ENCODE peak calls at places on chromosome 19, in four cellular contexts. One of them, this sample, is unnamed.

GRCh38 chr19:56085571-56086275 is 35.4 kb downstream of the ZNF787 start:
- DNase-seq in stimulated activated naive CD8-positive, alpha-beta T cell treated with anti-CD3 and anti-CD28 coated beads, Interleukin-15, Interleukin-2, amounts not matched to agents 100 U/mL and 50 U/mL, for 24 hours: no peak
- DNase-seq in neural crest cell: no peak
- DNase-seq in NCI-H774: no peak
- DNase-seq in this sample: no peak

GRCh38 chr19:51799311-51799997 is 4.5 kb downstream of the FPR3 start:
- DNase-seq in stimulated activated naive CD8-positive, alpha-beta T cell treated with anti-CD3 and anti-CD28 coated beads, Interleukin-15, Interleukin-2, amounts not matched to agents 100 U/mL and 50 U/mL, for 24 hours: no peak
- DNase-seq in neural crest cell: no peak
- DNase-seq in NCI-H774: peak
- DNase-seq in this sample: peak

GRCh38 chr19:13806728-13807127 is 11.5 kb downstream of the ZSWIM4 start:
- DNase-seq in stimulated activated naive CD8-positive, alpha-beta T cell treated with anti-CD3 and anti-CD28 coated beads, Interleukin-15, Interleukin-2, amounts not matched to agents 100 U/mL and 50 U/mL, for 24 hours: no peak
- DNase-seq in neural crest cell: no peak
- DNase-seq in NCI-H774: no peak
- DNase-seq in this sample: no peak

GRCh38 chr19:5536337-5536894 is 31.3 kb downstream of the TINCR start:
- DNase-seq in stimulated activated naive CD8-positive, alpha-beta T cell treated with anti-CD3 and anti-CD28 coated beads, Interleukin-15, Interleukin-2, amounts not matched to agents 100 U/mL and 50 U/mL, for 24 hours: no peak
- DNase-seq in neural crest cell: peak
- DNase-seq in NCI-H774: peak
- DNase-seq in this sample: peak

GRCh38 chr19:17677002-17677401 is 11.2 kb downstream of the UNC13A start:
- DNase-seq in stimulated activated naive CD8-positive, alpha-beta T cell treated with anti-CD3 and anti-CD28 coated beads, Interleukin-15, Interleukin-2, amounts not matched to agents 100 U/mL and 50 U/mL, for 24 hours: no peak
- DNase-seq in neural crest cell: no peak
- DNase-seq in NCI-H774: no peak
- DNase-seq in this sample: no peak

GRCh38 chr19:18118420-18119242 is 21.1 kb downstream of the MAST3 start:
- DNase-seq in stimulated activated naive CD8-positive, alpha-beta T cell treated with anti-CD3 and anti-CD28 coated beads, Interleukin-15, Interleukin-2, amounts not matched to agents 100 U/mL and 50 U/mL, for 24 hours: no peak
- DNase-seq in neural crest cell: no peak
- DNase-seq in NCI-H774: no peak
- DNase-seq in this sample: peak

GRCh38 chr19:45160870-45161714 is at the start of gene NKPD1:
- DNase-seq in stimulated activated naive CD8-positive, alpha-beta T cell treated with anti-CD3 and anti-CD28 coated beads, Interleukin-15, Interleukin-2, amounts not matched to agents 100 U/mL and 50 U/mL, for 24 hours: no peak
- DNase-seq in neural crest cell: no peak
- DNase-seq in NCI-H774: no peak
- DNase-seq in this sample: no peak

GRCh38 chr19:53977991-53978731 is 13.3 kb upstream of the CACNG6 start:
- DNase-seq in stimulated activated naive CD8-positive, alpha-beta T cell treated with anti-CD3 and anti-CD28 coated beads, Interleukin-15, Interleukin-2, amounts not matched to agents 100 U/mL and 50 U/mL, for 24 hours: peak
- DNase-seq in neural crest cell: peak
- DNase-seq in NCI-H774: no peak
- DNase-seq in this sample: peak

GRCh38 chr19:42816901-42817300 is 51.4 kb upstream of the PSG8 start:
- DNase-seq in stimulated activated naive CD8-positive, alpha-beta T cell treated with anti-CD3 and anti-CD28 coated beads, Interleukin-15, Interleukin-2, amounts not matched to agents 100 U/mL and 50 U/mL, for 24 hours: no peak
- DNase-seq in neural crest cell: no peak
- DNase-seq in NCI-H774: no peak
- DNase-seq in this sample: peak

GRCh38 chr19:2775556-2776430 is 7.3 kb downstream of the SGTA start:
- DNase-seq in stimulated activated naive CD8-positive, alpha-beta T cell treated with anti-CD3 and anti-CD28 coated beads, Interleukin-15, Interleukin-2, amounts not matched to agents 100 U/mL and 50 U/mL, for 24 hours: peak
- DNase-seq in neural crest cell: no peak
- DNase-seq in NCI-H774: no peak
- DNase-seq in this sample: no peak

GRCh38 chr19:55552620-55553019 is 7.3 kb upstream of the SBK3 start:
- DNase-seq in stimulated activated naive CD8-positive, alpha-beta T cell treated with anti-CD3 and anti-CD28 coated beads, Interleukin-15, Interleukin-2, amounts not matched to agents 100 U/mL and 50 U/mL, for 24 hours: no peak
- DNase-seq in neural crest cell: no peak
- DNase-seq in NCI-H774: no peak
- DNase-seq in this sample: peak

GRCh38 chr19:10295305-10295846 is 5.6 kb downstream of the ICAM5 start:
- DNase-seq in stimulated activated naive CD8-positive, alpha-beta T cell treated with anti-CD3 and anti-CD28 coated beads, Interleukin-15, Interleukin-2, amounts not matched to agents 100 U/mL and 50 U/mL, for 24 hours: peak
- DNase-seq in neural crest cell: no peak
- DNase-seq in NCI-H774: no peak
- DNase-seq in this sample: no peak

GRCh38 chr19:40217921-40218890 is at the start of gene TTC9B:
- DNase-seq in stimulated activated naive CD8-positive, alpha-beta T cell treated with anti-CD3 and anti-CD28 coated beads, Interleukin-15, Interleukin-2, amounts not matched to agents 100 U/mL and 50 U/mL, for 24 hours: peak
- DNase-seq in neural crest cell: peak
- DNase-seq in NCI-H774: no peak
- DNase-seq in this sample: no peak

GRCh38 chr19:50511069-50511822 is at the start of gene JOSD2:
- DNase-seq in stimulated activated naive CD8-positive, alpha-beta T cell treated with anti-CD3 and anti-CD28 coated beads, Interleukin-15, Interleukin-2, amounts not matched to agents 100 U/mL and 50 U/mL, for 24 hours: peak
- DNase-seq in neural crest cell: peak
- DNase-seq in NCI-H774: peak
- DNase-seq in this sample: peak

GRCh38 chr19:52527954-52528326 is 472 bp downstream of the ZNF808 start:
- DNase-seq in stimulated activated naive CD8-positive, alpha-beta T cell treated with anti-CD3 and anti-CD28 coated beads, Interleukin-15, Interleukin-2, amounts not matched to agents 100 U/mL and 50 U/mL, for 24 hours: peak
- DNase-seq in neural crest cell: no peak
- DNase-seq in NCI-H774: no peak
- DNase-seq in this sample: no peak

GRCh38 chr19:18262917-18263316 is 11.3 kb downstream of the IQCN start:
- DNase-seq in stimulated activated naive CD8-positive, alpha-beta T cell treated with anti-CD3 and anti-CD28 coated beads, Interleukin-15, Interleukin-2, amounts not matched to agents 100 U/mL and 50 U/mL, for 24 hours: no peak
- DNase-seq in neural crest cell: no peak
- DNase-seq in NCI-H774: no peak
- DNase-seq in this sample: no peak

GRCh38 chr19:51467864-51468544 is 9.8 kb upstream of the SIGLEC8 start:
- DNase-seq in stimulated activated naive CD8-positive, alpha-beta T cell treated with anti-CD3 and anti-CD28 coated beads, Interleukin-15, Interleukin-2, amounts not matched to agents 100 U/mL and 50 U/mL, for 24 hours: no peak
- DNase-seq in neural crest cell: no peak
- DNase-seq in NCI-H774: no peak
- DNase-seq in this sample: no peak

GRCh38 chr19:48963371-48964204 is 1.5 kb upstream of the FTL start:
- DNase-seq in stimulated activated naive CD8-positive, alpha-beta T cell treated with anti-CD3 and anti-CD28 coated beads, Interleukin-15, Interleukin-2, amounts not matched to agents 100 U/mL and 50 U/mL, for 24 hours: peak
- DNase-seq in neural crest cell: peak
- DNase-seq in NCI-H774: no peak
- DNase-seq in this sample: peak

GRCh38 chr19:55486971-55487883 is 1.0 kb upstream of the SSC5D start:
- DNase-seq in stimulated activated naive CD8-positive, alpha-beta T cell treated with anti-CD3 and anti-CD28 coated beads, Interleukin-15, Interleukin-2, amounts not matched to agents 100 U/mL and 50 U/mL, for 24 hours: peak
- DNase-seq in neural crest cell: peak
- DNase-seq in NCI-H774: no peak
- DNase-seq in this sample: peak

GRCh38 chr19:45451181-45451849 is 16.5 kb upstream of the FOSB start:
- DNase-seq in stimulated activated naive CD8-positive, alpha-beta T cell treated with anti-CD3 and anti-CD28 coated beads, Interleukin-15, Interleukin-2, amounts not matched to agents 100 U/mL and 50 U/mL, for 24 hours: peak
- DNase-seq in neural crest cell: no peak
- DNase-seq in NCI-H774: no peak
- DNase-seq in this sample: peak

GRCh38 chr19:3184847-3185481 is 766 bp upstream of the NCLN start:
- DNase-seq in stimulated activated naive CD8-positive, alpha-beta T cell treated with anti-CD3 and anti-CD28 coated beads, Interleukin-15, Interleukin-2, amounts not matched to agents 100 U/mL and 50 U/mL, for 24 hours: peak
- DNase-seq in neural crest cell: no peak
- DNase-seq in NCI-H774: peak
- DNase-seq in this sample: no peak

This sample was measured in fibroblast of the aortic adventitia.